ENCODE peak calls at places on chromosome 1, in six cellular contexts. E is neural crest cell, M is heart left ventricle, S is astrocyte of the spinal cord, Z is dorsolateral prefrontal cortex, R is GM23338. B is an unnamed sample.

GRCh38 chr1:231808990-231809389 is 182.4 kb downstream of the DISC1 start:
- DNase-seq in E (no peak), Z (no peak), M (no peak), R (no peak), S (peak), B (no peak)

GRCh38 chr1:61910035-61910434 is 167.8 kb downstream of the PATJ start:
- DNase-seq in E (no peak), S (no peak), R (no peak), Z (no peak), M (no peak), B (no peak)

GRCh38 chr1:173478099-173478555 is 992 bp downstream of the PRDX6 start:
- DNase-seq in M (peak), Z (peak), S (peak), E (no peak), R (peak), B (no peak)

GRCh38 chr1:6351480-6352137 is 42.0 kb downstream of the ACOT7 start:
- DNase-seq in S (no peak), M (peak), R (no peak), E (no peak), Z (no peak), B (peak)

GRCh38 chr1:76075877-76076276 is 1.3 kb downstream of the ST6GALNAC3 start:
- DNase-seq in E (no peak), Z (no peak), S (no peak), M (no peak), R (no peak), B (no peak)

GRCh38 chr1:159752135-159752580 is 28.6 kb upstream of the DUSP23 start:
- DNase-seq in S (peak), Z (no peak), R (no peak), M (peak), E (no peak), B (no peak)

GRCh38 chr1:35506960-35507901 is 50.0 kb downstream of the KIAA0319L start:
- DNase-seq in S (no peak), M (no peak), E (no peak), Z (no peak), R (no peak), B (no peak)

GRCh38 chr1:235286667-235287066 is 41.3 kb downstream of the ARID4B start:
- DNase-seq in R (no peak), Z (no peak), M (no peak), E (no peak), S (no peak), B (no peak)

GRCh38 chr1:222629921-222630535 is 12.1 kb downstream of the MIA3 start:
- DNase-seq in Z (no peak), E (no peak), R (no peak), S (peak), M (no peak), B (no peak)

GRCh38 chr1:229019647-229020281 is 251.1 kb upstream of the RAB4A start:
- DNase-seq in S (no peak), R (no peak), E (no peak), M (no peak), Z (no peak), B (no peak)

GRCh38 chr1:98523256-98523655 is 138.3 kb upstream of the SNX7 start:
- DNase-seq in S (peak), R (no peak), M (no peak), E (no peak), Z (no peak), B (no peak)

GRCh38 chr1:8429549-8430105 is 111.7 kb downstream of the SLC45A1 start:
- DNase-seq in Z (no peak), M (no peak), S (no peak), E (no peak), R (no peak), B (no peak)

GRCh38 chr1:27350673-27351540 is 9.1 kb downstream of the SYTL1 start:
- DNase-seq in Z (no peak), M (peak), S (peak), R (peak), E (peak), B (no peak)

GRCh38 chr1:195717651-195718050 is 890.6 kb downstream of the KCNT2 start:
- DNase-seq in R (peak), S (peak), Z (no peak), E (no peak), M (no peak), B (no peak)

GRCh38 chr1:214280386-214281029 is 451 bp upstream of the SMYD2 start:
- DNase-seq in M (peak), S (peak), R (peak), E (peak), Z (no peak), B (no peak)

GRCh38 chr1:3504151-3504822 is 49.8 kb downstream of the ARHGEF16 start:
- DNase-seq in S (peak), E (no peak), Z (no peak), R (no peak), M (peak), B (no peak)

GRCh38 chr1:210597555-210598134 is 268.9 kb downstream of the HHAT start:
- DNase-seq in E (no peak), R (no peak), S (peak), M (no peak), Z (no peak), B (no peak)

GRCh38 chr1:209597496-209597895 is 14.0 kb downstream of the CAMK1G start:
- DNase-seq in M (no peak), Z (no peak), R (no peak), E (no peak), S (no peak), B (no peak)

GRCh38 chr1:61561666-61562065 is 163.3 kb downstream of the TM2D1 start:
- DNase-seq in Z (no peak), E (no peak), R (no peak), M (no peak), S (peak), B (no peak)

DNA sequence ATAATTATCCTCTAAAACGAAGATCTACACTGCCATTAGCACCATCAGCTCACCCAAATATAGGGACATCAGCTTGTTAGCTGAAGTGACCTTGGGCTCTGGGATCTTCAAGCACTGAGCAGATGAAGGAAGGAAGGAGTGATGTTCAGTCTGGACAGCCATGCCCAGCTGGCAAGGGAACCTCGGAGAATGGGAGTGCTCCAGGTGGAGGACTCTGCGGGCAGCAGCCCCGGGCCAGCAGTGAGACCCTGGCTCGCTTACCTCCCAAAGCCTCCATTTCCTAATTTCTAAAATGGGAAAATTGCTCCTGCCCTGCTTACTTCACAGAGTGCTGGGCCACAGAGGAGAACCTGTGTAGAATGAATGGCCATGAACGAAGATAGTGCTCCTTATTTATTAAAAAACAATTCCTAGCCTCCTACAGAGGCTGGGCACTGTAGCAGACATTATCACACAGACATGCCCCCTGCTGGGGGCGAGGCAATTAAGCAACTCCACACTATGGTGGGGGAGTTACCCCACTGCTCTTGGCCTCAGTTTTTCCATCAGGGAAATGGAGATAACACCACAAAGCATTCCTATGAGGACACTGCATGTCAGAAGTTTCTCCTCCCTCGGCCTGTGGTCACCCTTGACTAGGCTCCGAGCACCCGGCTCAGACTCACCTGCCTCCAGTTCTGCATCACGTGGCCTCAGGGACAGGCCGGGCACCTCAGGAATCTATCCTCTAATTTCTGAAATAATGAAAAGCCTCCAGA is 117.6 kb downstream of the KCNN3 start:
- DNase-seq in M (no peak), E (no peak), S (no peak), R (no peak), Z (no peak), B (no peak)
- TF ChIP-seq CTCF in M (no peak), E (peak), S (no peak), R (peak), Z (no peak), B (peak)

DNA sequence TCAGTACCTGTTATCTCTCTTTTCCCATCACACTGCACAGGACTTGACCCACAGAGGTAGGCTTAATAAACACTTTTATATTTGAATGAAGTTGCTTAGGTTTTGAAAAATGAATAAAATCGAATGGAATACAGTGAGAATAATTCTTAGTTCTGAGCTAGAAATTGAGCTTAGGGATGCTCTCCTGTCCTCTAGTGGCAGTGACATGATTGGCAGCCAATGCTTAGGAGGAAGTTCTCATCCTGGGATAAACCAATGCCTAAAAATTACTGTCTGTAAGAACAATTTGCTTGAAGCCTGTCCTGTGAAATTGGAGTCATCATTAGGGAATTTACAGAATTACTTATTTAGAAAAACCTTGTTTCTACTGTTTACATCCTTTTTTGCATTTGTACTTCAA is 21.3 kb upstream of the CYP4X1 start:
- DNase-seq in Z (no peak), S (no peak), E (no peak), R (no peak), M (no peak), B (no peak)
- TF ChIP-seq CTCF in Z (no peak), S (peak), E (peak), R (peak), M (peak), B (peak)

GRCh38 chr1:54239041-54239410 is 39.1 kb downstream of the MRPL37 start:
- DNase-seq in S (no peak), R (no peak), Z (no peak), E (no peak), M (no peak), B (no peak)

GRCh38 chr1:54241430-54241829 is 41.5 kb downstream of the MRPL37 start:
- DNase-seq in E (no peak), M (no peak), R (no peak), Z (no peak), S (no peak), B (no peak)

GRCh38 chr1:54240741-54241335 is 40.9 kb downstream of the MRPL37 start:
- DNase-seq in Z (no peak), S (no peak), M (no peak), R (no peak), E (no peak), B (no peak)

GRCh38 chr1:54238353-54239040 is 38.5 kb downstream of the MRPL37 start:
- DNase-seq in M (no peak), R (no peak), S (no peak), E (no peak), Z (no peak), B (no peak)

GRCh38 chr1:54239603-54240002 is 39.6 kb downstream of the MRPL37 start:
- DNase-seq in R (no peak), Z (peak), S (no peak), E (no peak), M (no peak), B (no peak)
- TF ChIP-seq CTCF in R (no peak), Z (no peak), S (no peak), E (no peak), M (no peak), B (no peak)

GRCh38 chr1:1434131-1434811 is 1.2 kb upstream of the VWA1 start:
- DNase-seq in R (peak), S (peak), M (peak), E (no peak), Z (peak), B (peak)
- TF ChIP-seq CTCF in R (no peak), S (peak), M (no peak), E (no peak), Z (no peak), B (no peak)

GRCh38 chr1:111821121-111821745 is 65.5 kb downstream of the DDX20 start:
- DNase-seq in S (no peak), E (no peak), Z (no peak), R (no peak), M (no peak), B (peak)
- TF ChIP-seq CTCF in S (no peak), E (no peak), Z (no peak), R (no peak), M (no peak), B (no peak)

GRCh38 chr1:41322835-41323234 is 38.4 kb upstream of the FOXO6 start:
- DNase-seq in Z (peak), R (peak), E (no peak), M (peak), S (no peak), B (peak)
- TF ChIP-seq CTCF in Z (no peak), R (peak), E (peak), M (peak), S (peak), B (peak)

DNA sequence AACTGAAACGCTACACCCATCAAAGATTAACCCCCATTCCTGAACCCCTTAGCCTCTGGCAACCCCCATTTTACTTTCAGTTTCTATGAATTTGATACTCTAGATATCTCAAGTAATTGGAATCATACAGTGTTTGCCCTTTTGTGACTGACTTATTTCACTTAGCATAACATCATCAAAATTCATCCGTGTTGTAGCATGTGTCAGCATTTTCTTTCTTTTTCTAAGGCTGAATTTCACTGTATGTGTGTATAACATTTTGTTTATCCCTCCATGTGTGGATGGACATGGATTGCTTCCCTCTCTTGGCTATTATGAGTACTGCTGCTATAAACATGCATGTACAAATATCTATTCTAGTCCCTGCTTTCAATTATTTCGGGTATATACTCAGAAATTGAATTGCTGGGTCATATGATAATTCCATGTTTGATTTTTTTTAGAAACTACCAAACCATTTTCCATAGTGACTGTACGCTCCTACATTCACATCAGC is 97.3 kb downstream of the MAP3K21 start:
- DNase-seq in R (no peak), M (no peak), E (no peak), Z (no peak), S (no peak), B (no peak)
- TF ChIP-seq CTCF in R (no peak), M (no peak), E (peak), Z (no peak), S (peak), B (peak)

GRCh38 chr1:160942926-160943325 is 11.7 kb downstream of the ITLN2 start:
- DNase-seq in S (no peak), Z (no peak), R (peak), E (no peak), M (no peak), B (no peak)
- TF ChIP-seq CTCF in S (no peak), Z (no peak), R (peak), E (no peak), M (no peak), B (no peak)

GRCh38 chr1:25117233-25117823 is 115.0 kb downstream of the SYF2 start:
- DNase-seq in Z (no peak), M (no peak), E (no peak), S (no peak), R (peak), B (peak)
- TF ChIP-seq CTCF in Z (no peak), M (no peak), E (peak), S (peak), R (peak), B (peak)

GRCh38 chr1:94621392-94621791 is 79.8 kb upstream of the F3 start:
- DNase-seq in S (peak), R (no peak), E (no peak), M (no peak), Z (no peak), B (peak)

GRCh38 chr1:94621802-94622201 is 80.2 kb upstream of the F3 start:
- DNase-seq in Z (no peak), R (no peak), S (no peak), M (no peak), E (no peak), B (no peak)

GRCh38 chr1:94622757-94623156 is 81.2 kb upstream of the F3 start:
- DNase-seq in Z (no peak), M (no peak), S (peak), E (no peak), R (peak), B (no peak)

GRCh38 chr1:94619731-94620130 is 78.2 kb upstream of the F3 start:
- DNase-seq in M (no peak), S (no peak), R (no peak), E (no peak), Z (no peak), B (no peak)

GRCh38 chr1:94620345-94621031 is 78.9 kb upstream of the F3 start:
- DNase-seq in Z (no peak), M (no peak), E (no peak), S (no peak), R (no peak), B (no peak)
- TF ChIP-seq CTCF in Z (no peak), M (no peak), E (no peak), S (no peak), R (no peak), B (no peak)